ENCODE peak calls at places on chromosomes 6 and 20, in ten cellular contexts. E is PC-3, H is hepatocyte, X is H1, C is fibroblast of lung, R is HCT116, D is IMR-90, I is H9, K is OCI-LY7, W is mesenchymal stem cell. Z is an unnamed sample.

GRCh38 chr20:58192567-58192966 is 35.9 kb downstream of the ANKRD60 start:
- DNase-seq in X (peak), D (no peak), H (no peak), W (no peak), R (no peak), E (no peak), I (peak), K (peak), C (no peak), Z (no peak)

GRCh38 chr6:168616807-168617756 is 176.1 kb downstream of the SMOC2 start:
- DNase-seq in R (no peak), C (no peak), E (no peak), D (no peak), K (no peak), X (no peak), H (peak), W (no peak), I (peak), Z (no peak)

GRCh38 chr6:27582928-27583725 is 110.2 kb upstream of the ZNF184 start:
- DNase-seq in K (no peak), H (peak), E (peak), C (peak), I (peak), R (no peak), D (peak), W (peak), X (peak), Z (peak)

GRCh38 chr6:36355819-36356218 is 19.1 kb upstream of the BNIP5 start:
- DNase-seq in K (no peak), W (no peak), I (no peak), H (no peak), R (no peak), C (peak), D (no peak), X (no peak), E (no peak), Z (no peak)

GRCh38 chr6:112222111-112222726 is 32.1 kb downstream of the LAMA4 start:
- DNase-seq in E (no peak), K (no peak), C (peak), I (no peak), R (no peak), W (peak), D (peak), X (no peak), H (no peak), Z (peak)

GRCh38 chr6:26130581-26131247 is 43.5 kb downstream of the HFE start:
- DNase-seq in K (no peak), C (no peak), H (no peak), D (no peak), R (no peak), I (no peak), E (peak), W (no peak), X (no peak), Z (no peak)

GRCh38 chr20:53365676-53366075 is 228.0 kb downstream of the ZNF217 start:
- DNase-seq in K (no peak), I (no peak), R (no peak), X (no peak), E (no peak), C (no peak), D (no peak), W (no peak), H (no peak), Z (no peak)

GRCh38 chr20:58702161-58702510 is 9.5 kb downstream of the NPEPL1 start:
- DNase-seq in D (no peak), K (no peak), H (no peak), E (no peak), R (no peak), C (no peak), X (no peak), W (no peak), I (peak), Z (no peak)

GRCh38 chr6:112237644-112238043 is 16.7 kb downstream of the LAMA4 start:
- DNase-seq in H (no peak), C (peak), X (no peak), K (no peak), D (peak), W (no peak), R (no peak), I (no peak), E (peak), Z (peak)

GRCh38 chr20:17501701-17502100 is 29.5 kb downstream of the BFSP1 start:
- DNase-seq in K (no peak), X (no peak), H (no peak), E (no peak), I (peak), R (no peak), D (no peak), W (no peak), C (no peak), Z (no peak)

GRCh38 chr6:20404641-20405032 is 3.0 kb downstream of the E2F3 start:
- DNase-seq in C (peak), R (peak), K (peak), H (peak), X (no peak), I (peak), D (peak), W (peak), E (peak), Z (peak)

GRCh38 chr6:9456241-9456658 is 958.6 kb downstream of the TFAP2A start:
- DNase-seq in D (no peak), I (peak), C (no peak), R (no peak), H (no peak), W (no peak), X (peak), K (no peak), E (no peak), Z (no peak)

GRCh38 chr20:25041813-25042530 is 16.0 kb downstream of the ACSS1 start:
- DNase-seq in X (no peak), I (no peak), W (no peak), R (no peak), E (no peak), H (no peak), K (no peak), D (no peak), C (no peak), Z (no peak)

GRCh38 chr6:161489626-161490306 is 215.9 kb upstream of the AGPAT4 start:
- DNase-seq in C (no peak), R (no peak), K (no peak), E (no peak), W (no peak), D (no peak), H (no peak), I (no peak), X (no peak), Z (peak)

GRCh38 chr20:23159923-23160445 is 73.9 kb upstream of the CD93 start:
- DNase-seq in H (no peak), K (no peak), R (no peak), D (no peak), I (no peak), E (no peak), X (no peak), W (no peak), C (peak), Z (peak)
- H3K4me2 ChIP-seq in H (no peak), K (no peak), R (peak), D (no peak), I (no peak), E (no peak), X (no peak), W (no peak), C (no peak), Z (peak)

GRCh38 chr20:63546686-63547483 is 664 bp downstream of the SRMS start:
- DNase-seq in K (no peak), R (no peak), E (no peak), C (no peak), X (no peak), I (no peak), D (no peak), W (no peak), H (no peak), Z (no peak)
- H3K4me2 ChIP-seq in K (no peak), R (no peak), E (no peak), C (no peak), X (no peak), I (no peak), D (no peak), W (no peak), H (no peak), Z (no peak)

DNA sequence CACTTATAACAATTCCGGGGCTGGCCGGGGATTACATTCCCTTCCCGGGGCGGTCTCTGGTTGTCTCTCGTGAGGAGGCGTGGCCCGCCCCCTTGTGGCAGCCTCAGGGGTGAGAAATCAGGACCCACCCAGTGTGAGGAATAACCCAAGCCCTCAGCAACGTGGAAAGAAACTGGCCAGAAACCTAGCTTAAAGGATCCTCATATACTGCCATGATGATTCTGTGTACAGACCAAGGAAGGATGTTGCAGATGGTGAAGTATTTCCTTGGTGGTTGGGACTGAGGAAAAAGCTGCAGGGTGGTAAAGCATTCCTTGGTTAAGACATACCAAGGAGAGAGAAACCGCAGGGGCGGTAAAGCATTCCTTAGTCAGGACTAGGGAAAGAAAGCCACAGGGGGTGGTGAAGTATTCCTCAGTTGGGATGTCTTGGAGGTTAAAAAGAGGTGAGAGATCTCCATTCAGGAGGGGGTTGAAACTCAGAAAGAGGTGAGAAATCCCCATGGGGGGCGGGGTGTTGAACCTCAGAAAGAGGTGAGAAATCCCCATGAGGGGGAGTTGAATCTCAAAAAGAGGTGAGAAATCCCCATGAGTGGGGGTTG is 238.2 kb downstream of the RNGTT start:
- DNase-seq in W (peak), I (peak), X (peak), E (no peak), H (peak), R (no peak), C (peak), D (peak), K (peak), Z (peak)
- H3K4me2 ChIP-seq in W (peak), I (peak), X (peak), E (no peak), H (no peak), R (no peak), C (no peak), D (peak), K (no peak), Z (no peak)

GRCh38 chr6:89400912-89401399 is 11.1 kb downstream of the RRAGD start:
- DNase-seq in I (no peak), X (no peak), H (no peak), D (no peak), C (no peak), W (no peak), K (no peak), R (no peak), E (no peak), Z (no peak)

GRCh38 chr6:89400050-89400449 is 12.0 kb downstream of the RRAGD start:
- DNase-seq in E (no peak), H (no peak), C (no peak), R (no peak), I (no peak), X (no peak), W (no peak), K (no peak), D (no peak), Z (no peak)

GRCh38 chr6:89402776-89403175 is 9.3 kb downstream of the RRAGD start:
- DNase-seq in E (no peak), C (no peak), I (no peak), W (no peak), X (no peak), R (no peak), H (no peak), D (no peak), K (no peak), Z (no peak)

GRCh38 chr6:89406157-89406556 is 5.9 kb downstream of the RRAGD start:
- DNase-seq in H (no peak), R (no peak), E (no peak), D (no peak), X (no peak), W (no peak), K (no peak), C (no peak), I (no peak), Z (no peak)

GRCh38 chr6:89404512-89404911 is 7.6 kb downstream of the RRAGD start:
- DNase-seq in D (no peak), I (no peak), E (no peak), K (no peak), C (no peak), X (no peak), W (no peak), H (no peak), R (no peak), Z (no peak)
- H3K4me2 ChIP-seq in D (no peak), I (no peak), E (no peak), K (no peak), C (no peak), X (no peak), W (no peak), H (no peak), R (no peak), Z (no peak)